ENCODE peak calls at places on chromosomes 5 and 9, in eight cellular contexts. M, J, Y, K, R, A, U and D are unnamed samples.

GRCh38 chr9:35680331-35681105 is 6.8 kb downstream of the CA9 start:
- DNase-seq in M (peak), J (no peak), Y (no peak), K (no peak), R (no peak), A (no peak), U (no peak), D (peak)

GRCh38 chr9:110224583-110224982 is 16.6 kb upstream of the C9orf152 start:
- DNase-seq in M (no peak), J (no peak), Y (no peak), K (no peak), R (no peak), A (no peak), U (no peak), D (no peak)

GRCh38 chr9:129374231-129374630 is 196.2 kb upstream of the IER5L start:
- DNase-seq in M (no peak), J (no peak), Y (no peak), K (no peak), R (no peak), A (no peak), U (no peak), D (no peak)

GRCh38 chr9:18826248-18826647 is 206.8 kb downstream of the SAXO1 start:
- DNase-seq in M (no peak), J (no peak), Y (no peak), K (no peak), R (no peak), A (no peak), U (no peak), D (no peak)

GRCh38 chr9:79233542-79233941 is 338.2 kb upstream of the TLE4 start:
- DNase-seq in M (peak), J (no peak), Y (no peak), K (no peak), R (no peak), A (no peak), U (no peak), D (peak)

GRCh38 chr9:7570107-7570720 is 229.4 kb downstream of the DMAC1 start:
- DNase-seq in M (peak), J (peak), Y (peak), K (peak), R (no peak), A (no peak), U (no peak), D (peak)

GRCh38 chr5:40409600-40409999 is 270.1 kb upstream of the PTGER4 start:
- DNase-seq in M (no peak), J (no peak), Y (no peak), K (peak), R (no peak), A (no peak), U (peak), D (no peak)

GRCh38 chr5:170854550-170854949 is 7.3 kb upstream of the RANBP17 start:
- DNase-seq in M (no peak), J (no peak), Y (no peak), K (no peak), R (no peak), A (no peak), U (no peak), D (no peak)

GRCh38 chr5:76257225-76257833 is 145.8 kb upstream of the IQGAP2 start:
- DNase-seq in M (no peak), J (no peak), Y (no peak), K (no peak), R (no peak), A (no peak), U (no peak), D (no peak)

GRCh38 chr5:76257897-76258296 is 145.2 kb upstream of the IQGAP2 start:
- DNase-seq in M (no peak), J (no peak), Y (no peak), K (no peak), R (no peak), A (no peak), U (no peak), D (no peak)

GRCh38 chr5:76251656-76252055 is 151.4 kb upstream of the IQGAP2 start:
- DNase-seq in M (no peak), J (no peak), Y (no peak), K (no peak), R (no peak), A (no peak), U (no peak), D (no peak)

GRCh38 chr5:76252437-76252836 is 150.6 kb upstream of the IQGAP2 start:
- DNase-seq in M (no peak), J (no peak), Y (no peak), K (no peak), R (no peak), A (no peak), U (no peak), D (no peak)

GRCh38 chr5:76256116-76256889 is 146.8 kb upstream of the IQGAP2 start:
- DNase-seq in M (peak), J (peak), Y (peak), K (peak), R (no peak), A (peak), U (no peak), D (peak)
- TF ChIP-seq CTCF in M (peak), J (peak), Y (peak), K (peak), R (peak), A (no peak), U (peak), D (peak)

DNA sequence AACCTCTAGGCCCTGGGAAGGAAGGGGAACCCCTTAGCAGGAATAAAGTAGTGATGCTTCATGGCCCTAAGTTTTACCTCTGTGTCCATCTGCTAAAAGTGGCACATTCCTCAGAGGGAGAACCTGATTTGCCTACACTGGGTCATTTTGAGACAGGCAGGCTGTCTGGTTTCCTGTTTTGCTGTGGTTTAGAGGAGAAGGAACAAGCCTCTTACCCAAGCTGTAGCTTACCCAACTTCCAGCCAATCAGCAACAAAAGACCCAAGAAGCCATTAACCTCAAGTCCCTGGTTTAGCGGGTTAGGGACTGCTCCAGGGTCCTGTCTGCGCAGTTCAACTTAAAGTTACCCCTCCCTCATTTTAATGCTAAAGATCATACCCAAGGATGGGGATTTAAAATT is 411.0 kb downstream of the MAT2B start:
- DNase-seq in M (peak), J (peak), Y (peak), K (no peak), R (no peak), A (no peak), U (no peak), D (peak)
- TF ChIP-seq CTCF in M (no peak), J (no peak), Y (no peak), K (no peak), R (no peak), A (no peak), U (no peak), D (no peak)

GRCh38 chr5:157324237-157324636 is 58.3 kb downstream of the CYFIP2 start:
- DNase-seq in M (no peak), J (no peak), Y (no peak), K (no peak), R (no peak), A (no peak), U (no peak), D (no peak)
- TF ChIP-seq CTCF in M (peak), J (no peak), Y (no peak), K (no peak), R (peak), A (no peak), U (peak), D (peak)

GRCh38 chr9:124457887-124458431 is 7.7 kb downstream of the ADGRD2 start:
- DNase-seq in M (no peak), J (no peak), Y (no peak), K (no peak), R (peak), A (no peak), U (no peak), D (no peak)
- TF ChIP-seq CTCF in M (peak), J (no peak), Y (no peak), K (no peak), R (no peak), A (no peak), U (no peak), D (no peak)

DNA sequence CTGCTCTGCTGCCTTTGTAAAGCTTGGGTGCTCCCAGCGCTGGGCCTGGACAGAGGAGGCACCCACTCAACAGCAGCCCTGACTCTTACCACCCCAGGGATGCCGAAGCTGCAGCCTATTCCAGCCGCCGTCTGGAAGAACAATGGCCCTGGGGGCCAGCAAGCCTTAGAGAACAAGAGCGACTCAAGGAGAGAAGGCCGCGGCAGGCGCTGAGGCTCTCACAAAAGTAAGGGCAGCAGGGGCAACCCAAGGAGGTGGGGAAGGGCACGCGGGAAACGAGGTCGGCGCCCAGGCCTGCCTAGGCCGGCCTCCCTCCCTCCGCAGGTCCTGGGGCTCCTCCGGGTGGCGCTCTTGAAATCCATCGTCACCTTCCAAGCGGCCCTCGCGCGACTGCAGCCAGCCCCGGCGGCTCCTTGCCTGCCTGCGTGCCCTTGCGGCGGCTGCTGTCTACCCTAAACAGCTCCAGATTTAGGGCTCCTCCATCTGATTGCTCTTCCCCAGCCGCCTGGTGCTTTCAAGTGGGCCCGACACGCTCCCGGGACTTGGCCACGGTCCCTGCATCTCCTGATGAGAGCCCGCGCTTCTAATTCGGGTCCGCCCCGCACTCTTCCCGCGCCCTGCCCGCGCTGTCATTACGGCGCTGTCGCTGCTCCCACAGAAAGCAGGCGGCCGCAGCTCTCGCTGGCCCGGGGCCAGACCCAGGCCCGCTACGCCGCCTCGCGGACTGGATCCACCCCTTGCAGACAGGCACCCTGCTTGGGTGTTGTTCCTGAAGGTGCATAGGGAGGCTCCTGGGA is 213.3 kb downstream of the SEMA6A start:
- DNase-seq in M (no peak), J (peak), Y (no peak), K (no peak), R (no peak), A (peak), U (peak), D (no peak)
- TF ChIP-seq CTCF in M (no peak), J (peak), Y (no peak), K (no peak), R (peak), A (no peak), U (peak), D (no peak)